ENCODE peak calls at places on chromosomes 4 and X, in five cellular contexts. P is nephron progenitor cell, K is endothelial cell, M is NCI-H1092, R is T-helper 17 cell. T is an unnamed sample.

GRCh38 chrX:45351478-45351877 is 150.8 kb upstream of the DIPK2B start:
- DNase-seq in P (no peak), R (no peak), M (no peak), K (no peak), T (no peak)

GRCh38 chr4:113587640-113588275 is 173.8 kb downstream of the CAMK2D start:
- DNase-seq in K (no peak), P (no peak), R (no peak), M (no peak), T (no peak)

GRCh38 chr4:104334410-104334809 is 160.3 kb downstream of the CXXC4 start:
- DNase-seq in R (no peak), K (no peak), P (no peak), M (no peak), T (no peak)

GRCh38 chr4:121138014-121138413 is 26.1 kb downstream of the TNIP3 start:
- DNase-seq in P (no peak), M (no peak), R (no peak), K (no peak), T (no peak)

GRCh38 chrX:72304877-72305276 is 837 bp downstream of the CITED1 start:
- DNase-seq in M (no peak), R (no peak), K (no peak), P (peak; percentile 22), T (peak; percentile 15)

GRCh38 chrX:105869676-105870075 is 47.3 kb downstream of the NRK start:
- DNase-seq in R (no peak), K (no peak), P (no peak), M (no peak), T (no peak)

GRCh38 chrX:108224727-108225455 is 133.3 kb downstream of the ATG4A start:
- DNase-seq in P (peak; percentile 22), M (peak; percentile 57), R (no peak), K (peak; percentile 10), T (no peak)

GRCh38 chrX:92232182-92232581 is 453.0 kb downstream of the PCDH11X start:
- DNase-seq in K (peak; percentile 2), R (no peak), P (no peak), M (no peak), T (no peak)

GRCh38 chrX:17527135-17527701 is 152.2 kb downstream of the NHS start:
- DNase-seq in R (no peak), P (no peak), K (no peak), M (no peak), T (no peak)

GRCh38 chrX:109475174-109475891 is 6.6 kb downstream of the GUCY2F start:
- DNase-seq in M (no peak), K (peak; percentile 51), P (peak; percentile 71), R (no peak), T (no peak)

GRCh38 chr4:154743683-154744340 is at the start of gene LRAT:
- DNase-seq in K (peak; percentile 62), P (peak; percentile 81), M (no peak), R (no peak), T (no peak)

GRCh38 chrX:20542072-20542471 is 275.4 kb upstream of the RPS6KA3 start:
- DNase-seq in M (no peak), K (no peak), P (no peak), R (no peak), T (no peak)

GRCh38 chrX:6226053-6226645 is 2.5 kb downstream of the NLGN4X start:
- DNase-seq in P (peak; percentile 68), M (peak; percentile 58), K (peak; percentile 44), R (no peak), T (no peak)

GRCh38 chr4:16607693-16608092 is 290.8 kb downstream of the LDB2 start:
- DNase-seq in P (no peak), K (no peak), R (no peak), M (no peak), T (no peak)

GRCh38 chr4:167219090-167219489 is 15.2 kb downstream of the SPOCK3 start:
- DNase-seq in P (no peak), K (no peak), R (no peak), M (no peak), T (no peak)

GRCh38 chrX:140163376-140164159 is 198.2 kb upstream of the CXorf66 start:
- DNase-seq in K (no peak), M (no peak), R (no peak), P (no peak), T (no peak)

GRCh38 chr4:154982187-154983047 is 201.3 kb downstream of the RBM46 start:
- DNase-seq in R (no peak), P (peak; percentile 73), M (no peak), K (peak; percentile 73), T (no peak)

GRCh38 chr4:173301518-173302201 is 32.5 kb downstream of the HMGB2 start:
- DNase-seq in M (no peak), R (no peak), K (no peak), P (no peak), T (no peak)

GRCh38 chr4:1167244-1167949 is 5.0 kb downstream of the SPON2 start:
- DNase-seq in R (peak; percentile 70), M (peak; percentile 82), K (peak; percentile 79), P (peak; percentile 86), T (peak; percentile 79)

GRCh38 chr4:37008199-37008598 is 236.3 kb upstream of the NWD2 start:
- DNase-seq in M (no peak), K (no peak), R (no peak), P (no peak), T (no peak)

GRCh38 chrX:44016906-44017305 is 43.7 kb upstream of the NDP start:
- DNase-seq in M (no peak), K (no peak), P (no peak), R (no peak), T (no peak)

GRCh38 chr4:6461301-6462165 is 10.9 kb downstream of the PPP2R2C start:
- DNase-seq in M (no peak), P (no peak), K (no peak), R (no peak), T (no peak)

GRCh38 chr4:113683143-113683542 is 78.4 kb downstream of the CAMK2D start:
- DNase-seq in K (no peak), P (no peak), M (no peak), R (no peak), T (peak; percentile 33)

GRCh38 chrX:288561-288991 is 7.4 kb downstream of the PLCXD1 start:
- DNase-seq in M (no peak), K (no peak), R (no peak), P (no peak), T (no peak)

GRCh38 chrX:31272472-31272775 is 200.6 kb upstream of the FTHL17 start:
- DNase-seq in M (no peak), R (no peak), P (no peak), K (no peak), T (no peak)

GRCh38 chr4:53695540-53696463 is 104.5 kb upstream of the LNX1 start:
- DNase-seq in P (no peak), K (no peak), M (no peak), R (no peak), T (no peak)

GRCh38 chr4:13484045-13484748 is at the start of gene RAB28:
- DNase-seq in K (peak; percentile 94), M (peak; percentile 91), R (peak; percentile 91), P (peak; percentile 93), T (peak; percentile 93)

GRCh38 chr4:154489558-154490260 is 1.9 kb downstream of the DCHS2 start:
- DNase-seq in K (no peak), R (no peak), M (no peak), P (no peak), T (no peak)

GRCh38 chr4:1250921-1251772 is 2.2 kb upstream of the CTBP1 start:
- DNase-seq in P (no peak), R (no peak), K (no peak), M (no peak), T (no peak)

GRCh38 chrX:120244735-120245498 is 5.7 kb upstream of the ZBTB33 start:
- DNase-seq in M (peak; percentile 87), P (peak; percentile 57), R (peak; percentile 16), K (peak; percentile 64), T (peak; percentile 40)

GRCh38 chr4:39278476-39278875 is 87.7 kb downstream of the RFC1 start:
- DNase-seq in R (no peak), K (no peak), P (no peak), M (no peak), T (no peak)

GRCh38 chr4:24999392-25000104 is 31.2 kb downstream of the LGI2 start:
- DNase-seq in R (no peak), M (no peak), P (no peak), K (no peak), T (no peak)

GRCh38 chrX:149699761-149700160 is 12.1 kb upstream of the MAGEA11 start:
- DNase-seq in R (no peak), K (no peak), P (no peak), M (no peak), T (no peak)

GRCh38 chrX:331145-331771 is 12.7 kb upstream of the GTPBP6 start:
- DNase-seq in R (no peak), P (peak; percentile 40), M (peak; percentile 3), K (no peak), T (no peak)

GRCh38 chr4:69467797-69468196 is 27.9 kb downstream of the UGT2B4 start:
- DNase-seq in P (no peak), R (no peak), K (no peak), M (no peak), T (no peak)

T was measured in activated B cell treated with CpG ODN at 0.5 μM for 24 hours.